ENCODE peak calls at places on chromosomes 3 and 15, in nine cellular contexts. One of them, this sample, is unnamed.
A peak's percentile ranks its signal among the peaks of the same experiment; 100 is the strongest.

GRCh38 chr3:95911767-95912166 is 902.6 kb upstream of the EPHA6 start:
- DNase-seq in midbrain: no peak
- DNase-seq in head of caudate nucleus: no peak
- DNase-seq in mucosa of descending colon: no peak
- DNase-seq in activated gamma-delta T cell treated with Interleukin-2 at 50 U/mL for 16 hours: no peak
- DNase-seq in transverse colon: no peak
- DNase-seq in IMR-90: no peak
- DNase-seq in psoas muscle: no peak
- DNase-seq in ACHN: no peak
- DNase-seq in this sample: no peak

GRCh38 chr3:46705751-46706572 is 4.8 kb downstream of the TMIE start:
- DNase-seq in midbrain: no peak
- DNase-seq in head of caudate nucleus: no peak
- DNase-seq in mucosa of descending colon: no peak
- DNase-seq in activated gamma-delta T cell treated with Interleukin-2 at 50 U/mL for 16 hours: no peak
- DNase-seq in transverse colon: peak; percentile 14
- DNase-seq in IMR-90: peak; percentile 59
- DNase-seq in psoas muscle: peak; percentile 52
- DNase-seq in ACHN: no peak
- DNase-seq in this sample: peak; percentile 68

GRCh38 chr3:170056710-170057454 is 19.1 kb downstream of the GPR160 start:
- DNase-seq in midbrain: no peak
- DNase-seq in head of caudate nucleus: no peak
- DNase-seq in mucosa of descending colon: no peak
- DNase-seq in activated gamma-delta T cell treated with Interleukin-2 at 50 U/mL for 16 hours: no peak
- DNase-seq in transverse colon: no peak
- DNase-seq in IMR-90: no peak
- DNase-seq in psoas muscle: no peak
- DNase-seq in ACHN: peak; percentile 28
- DNase-seq in this sample: no peak

GRCh38 chr3:60325610-60326181 is 925.6 kb downstream of the FHIT start:
- DNase-seq in midbrain: no peak
- DNase-seq in head of caudate nucleus: no peak
- DNase-seq in mucosa of descending colon: peak; percentile 28
- DNase-seq in activated gamma-delta T cell treated with Interleukin-2 at 50 U/mL for 16 hours: no peak
- DNase-seq in transverse colon: peak; percentile 14
- DNase-seq in IMR-90: no peak
- DNase-seq in psoas muscle: no peak
- DNase-seq in ACHN: no peak
- DNase-seq in this sample: no peak

GRCh38 chr15:28957606-28958498 is 72.1 kb downstream of the APBA2 start:
- DNase-seq in midbrain: no peak
- DNase-seq in head of caudate nucleus: no peak
- DNase-seq in mucosa of descending colon: no peak
- DNase-seq in activated gamma-delta T cell treated with Interleukin-2 at 50 U/mL for 16 hours: no peak
- DNase-seq in transverse colon: no peak
- DNase-seq in IMR-90: no peak
- DNase-seq in psoas muscle: no peak
- DNase-seq in ACHN: no peak
- DNase-seq in this sample: no peak

GRCh38 chr15:99963096-99963825 is 230.0 kb upstream of the LYSMD4 start:
- DNase-seq in midbrain: no peak
- DNase-seq in head of caudate nucleus: no peak
- DNase-seq in mucosa of descending colon: no peak
- DNase-seq in activated gamma-delta T cell treated with Interleukin-2 at 50 U/mL for 16 hours: no peak
- DNase-seq in transverse colon: no peak
- DNase-seq in IMR-90: no peak
- DNase-seq in psoas muscle: peak; percentile 6
- DNase-seq in ACHN: peak; percentile 1
- DNase-seq in this sample: no peak

GRCh38 chr3:18012464-18012863 is 270.0 kb upstream of the TBC1D5 start:
- DNase-seq in midbrain: no peak
- DNase-seq in head of caudate nucleus: no peak
- DNase-seq in mucosa of descending colon: no peak
- DNase-seq in activated gamma-delta T cell treated with Interleukin-2 at 50 U/mL for 16 hours: no peak
- DNase-seq in transverse colon: no peak
- DNase-seq in IMR-90: no peak
- DNase-seq in psoas muscle: no peak
- DNase-seq in ACHN: no peak
- DNase-seq in this sample: no peak

GRCh38 chr3:124888482-124889441 is 1.6 kb upstream of the ITGB5 start:
- DNase-seq in midbrain: no peak
- DNase-seq in head of caudate nucleus: no peak
- DNase-seq in mucosa of descending colon: no peak
- DNase-seq in activated gamma-delta T cell treated with Interleukin-2 at 50 U/mL for 16 hours: no peak
- DNase-seq in transverse colon: no peak
- DNase-seq in IMR-90: no peak
- DNase-seq in psoas muscle: no peak
- DNase-seq in ACHN: no peak
- DNase-seq in this sample: no peak

GRCh38 chr15:88249220-88249619 is 7.3 kb downstream of the NTRK3 start:
- DNase-seq in midbrain: no peak
- DNase-seq in head of caudate nucleus: no peak
- DNase-seq in mucosa of descending colon: no peak
- DNase-seq in activated gamma-delta T cell treated with Interleukin-2 at 50 U/mL for 16 hours: no peak
- DNase-seq in transverse colon: no peak
- DNase-seq in IMR-90: no peak
- DNase-seq in psoas muscle: no peak
- DNase-seq in ACHN: no peak
- DNase-seq in this sample: no peak

GRCh38 chr3:107430214-107431047 is 53.2 kb downstream of the CCDC54 start:
- DNase-seq in midbrain: peak; percentile 71
- DNase-seq in head of caudate nucleus: peak; percentile 22
- DNase-seq in mucosa of descending colon: peak; percentile 23
- DNase-seq in activated gamma-delta T cell treated with Interleukin-2 at 50 U/mL for 16 hours: no peak
- DNase-seq in transverse colon: peak; percentile 14
- DNase-seq in IMR-90: peak; percentile 19
- DNase-seq in psoas muscle: no peak
- DNase-seq in ACHN: peak; percentile 9
- DNase-seq in this sample: peak; percentile 21

GRCh38 chr3:167437428-167438139 is 36.3 kb downstream of the SERPINI2 start:
- DNase-seq in midbrain: no peak
- DNase-seq in head of caudate nucleus: peak; percentile 73
- DNase-seq in mucosa of descending colon: no peak
- DNase-seq in activated gamma-delta T cell treated with Interleukin-2 at 50 U/mL for 16 hours: no peak
- DNase-seq in transverse colon: no peak
- DNase-seq in IMR-90: no peak
- DNase-seq in psoas muscle: no peak
- DNase-seq in ACHN: no peak
- DNase-seq in this sample: no peak

GRCh38 chr15:78822514-78822913 is 11.2 kb upstream of the ADAMTS7 start:
- DNase-seq in midbrain: no peak
- DNase-seq in head of caudate nucleus: no peak
- DNase-seq in mucosa of descending colon: no peak
- DNase-seq in activated gamma-delta T cell treated with Interleukin-2 at 50 U/mL for 16 hours: no peak
- DNase-seq in transverse colon: no peak
- DNase-seq in IMR-90: no peak
- DNase-seq in psoas muscle: no peak
- DNase-seq in ACHN: no peak
- DNase-seq in this sample: no peak

GRCh38 chr3:58672880-58673279 is 6.3 kb upstream of the FAM3D start:
- DNase-seq in midbrain: no peak
- DNase-seq in head of caudate nucleus: no peak
- DNase-seq in mucosa of descending colon: peak; percentile 4
- DNase-seq in activated gamma-delta T cell treated with Interleukin-2 at 50 U/mL for 16 hours: no peak
- DNase-seq in transverse colon: no peak
- DNase-seq in IMR-90: no peak
- DNase-seq in psoas muscle: no peak
- DNase-seq in ACHN: no peak
- DNase-seq in this sample: no peak

GRCh38 chr3:182962162-182962561 is 18.2 kb downstream of the DCUN1D1 start:
- DNase-seq in midbrain: peak; percentile 65
- DNase-seq in head of caudate nucleus: peak; percentile 17
- DNase-seq in mucosa of descending colon: no peak
- DNase-seq in activated gamma-delta T cell treated with Interleukin-2 at 50 U/mL for 16 hours: no peak
- DNase-seq in transverse colon: no peak
- DNase-seq in IMR-90: no peak
- DNase-seq in psoas muscle: no peak
- DNase-seq in ACHN: no peak
- DNase-seq in this sample: no peak

GRCh38 chr3:8891774-8892173 is 71.5 kb downstream of the RAD18 start:
- DNase-seq in midbrain: no peak
- DNase-seq in head of caudate nucleus: no peak
- DNase-seq in mucosa of descending colon: no peak
- DNase-seq in activated gamma-delta T cell treated with Interleukin-2 at 50 U/mL for 16 hours: no peak
- DNase-seq in transverse colon: no peak
- DNase-seq in IMR-90: no peak
- DNase-seq in psoas muscle: no peak
- DNase-seq in ACHN: no peak
- DNase-seq in this sample: no peak

GRCh38 chr3:121574449-121574848 is 6.7 kb downstream of the ARGFX start:
- DNase-seq in midbrain: no peak
- DNase-seq in head of caudate nucleus: no peak
- DNase-seq in mucosa of descending colon: peak; percentile 64
- DNase-seq in activated gamma-delta T cell treated with Interleukin-2 at 50 U/mL for 16 hours: no peak
- DNase-seq in transverse colon: peak; percentile 50
- DNase-seq in IMR-90: peak; percentile 24
- DNase-seq in psoas muscle: no peak
- DNase-seq in ACHN: peak; percentile 47
- DNase-seq in this sample: peak; percentile 66

GRCh38 chr3:74520895-74521294 is 93.6 kb downstream of the CNTN3 start:
- DNase-seq in midbrain: no peak
- DNase-seq in head of caudate nucleus: no peak
- DNase-seq in mucosa of descending colon: no peak
- DNase-seq in activated gamma-delta T cell treated with Interleukin-2 at 50 U/mL for 16 hours: no peak
- DNase-seq in transverse colon: no peak
- DNase-seq in IMR-90: peak; percentile 16
- DNase-seq in psoas muscle: no peak
- DNase-seq in ACHN: no peak
- DNase-seq in this sample: no peak

GRCh38 chr3:3127432-3128010 is 781 bp downstream of the TRNT1 start:
- DNase-seq in midbrain: no peak
- DNase-seq in head of caudate nucleus: no peak
- DNase-seq in mucosa of descending colon: peak; percentile 10
- DNase-seq in activated gamma-delta T cell treated with Interleukin-2 at 50 U/mL for 16 hours: peak; percentile 12
- DNase-seq in transverse colon: no peak
- DNase-seq in IMR-90: peak; percentile 11
- DNase-seq in psoas muscle: no peak
- DNase-seq in ACHN: peak; percentile 7
- DNase-seq in this sample: peak; percentile 5

This sample was measured in A673.